ENCODE peak calls at places on chromosomes 3 and 15, in eight cellular contexts. One of them, this sample, is unnamed.
A peak's percentile ranks its signal among the peaks of the same experiment; 100 is the strongest.

GRCh38 chr3:150760431-150761200 is 2.4 kb downstream of the SIAH2 start:
- DNase-seq in psoas muscle: no peak
- DNase-seq in transverse colon: no peak
- DNase-seq in tibial artery: no peak
- DNase-seq in body of pancreas: no peak
- DNase-seq in ovary: no peak
- DNase-seq in IMR-90: no peak
- DNase-seq in colonic mucosa: no peak
- DNase-seq in this sample: no peak

GRCh38 chr15:64430000-64430735 is 30.2 kb upstream of the ZNF609 start:
- DNase-seq in psoas muscle: no peak
- DNase-seq in transverse colon: peak; percentile 19
- DNase-seq in tibial artery: no peak
- DNase-seq in body of pancreas: peak; percentile 12
- DNase-seq in ovary: peak; percentile 52
- DNase-seq in IMR-90: peak; percentile 93
- DNase-seq in colonic mucosa: peak; percentile 20
- DNase-seq in this sample: peak; percentile 67

GRCh38 chr15:60000113-60000823 is 3.8 kb upstream of the FOXB1 start:
- DNase-seq in psoas muscle: no peak
- DNase-seq in transverse colon: no peak
- DNase-seq in tibial artery: no peak
- DNase-seq in body of pancreas: no peak
- DNase-seq in ovary: no peak
- DNase-seq in IMR-90: no peak
- DNase-seq in colonic mucosa: no peak
- DNase-seq in this sample: no peak

GRCh38 chr3:12750223-12750622 is 8.8 kb downstream of the TMEM40 start:
- DNase-seq in psoas muscle: peak; percentile 45
- DNase-seq in transverse colon: peak; percentile 11
- DNase-seq in tibial artery: no peak
- DNase-seq in body of pancreas: peak; percentile 79
- DNase-seq in ovary: peak; percentile 34
- DNase-seq in IMR-90: peak; percentile 86
- DNase-seq in colonic mucosa: no peak
- DNase-seq in this sample: no peak

GRCh38 chr3:183178833-183179549 is 16.5 kb upstream of the LAMP3 start:
- DNase-seq in psoas muscle: peak; percentile 30
- DNase-seq in transverse colon: peak; percentile 39
- DNase-seq in tibial artery: no peak
- DNase-seq in body of pancreas: peak; percentile 55
- DNase-seq in ovary: peak; percentile 40
- DNase-seq in IMR-90: no peak
- DNase-seq in colonic mucosa: peak; percentile 56
- DNase-seq in this sample: peak; percentile 49

GRCh38 chr3:96960661-96961330 is 146.4 kb downstream of the EPHA6 start:
- DNase-seq in psoas muscle: no peak
- DNase-seq in transverse colon: no peak
- DNase-seq in tibial artery: no peak
- DNase-seq in body of pancreas: no peak
- DNase-seq in ovary: no peak
- DNase-seq in IMR-90: no peak
- DNase-seq in colonic mucosa: no peak
- DNase-seq in this sample: no peak

GRCh38 chr3:141305436-141305835 is 62.9 kb upstream of the ZBTB38 start:
- DNase-seq in psoas muscle: no peak
- DNase-seq in transverse colon: no peak
- DNase-seq in tibial artery: no peak
- DNase-seq in body of pancreas: no peak
- DNase-seq in ovary: no peak
- DNase-seq in IMR-90: peak; percentile 74
- DNase-seq in colonic mucosa: no peak
- DNase-seq in this sample: peak; percentile 33

GRCh38 chr15:39580630-39581500 is at the start of gene THBS1:
- DNase-seq in psoas muscle: peak; percentile 93
- DNase-seq in transverse colon: peak; percentile 92
- DNase-seq in tibial artery: peak; percentile 81
- DNase-seq in body of pancreas: peak; percentile 76
- DNase-seq in ovary: peak; percentile 94
- DNase-seq in IMR-90: peak; percentile 95
- DNase-seq in colonic mucosa: peak; percentile 91
- DNase-seq in this sample: peak; percentile 67

GRCh38 chr3:14822134-14822533 is 3.4 kb downstream of the FGD5 start:
- DNase-seq in psoas muscle: no peak
- DNase-seq in transverse colon: no peak
- DNase-seq in tibial artery: no peak
- DNase-seq in body of pancreas: no peak
- DNase-seq in ovary: no peak
- DNase-seq in IMR-90: no peak
- DNase-seq in colonic mucosa: no peak
- DNase-seq in this sample: no peak

GRCh38 chr3:155739154-155739553 is 5.7 kb downstream of the PLCH1 start:
- DNase-seq in psoas muscle: no peak
- DNase-seq in transverse colon: no peak
- DNase-seq in tibial artery: no peak
- DNase-seq in body of pancreas: no peak
- DNase-seq in ovary: no peak
- DNase-seq in IMR-90: peak; percentile 11
- DNase-seq in colonic mucosa: no peak
- DNase-seq in this sample: no peak
- TF ChIP-seq CTCF in psoas muscle: no peak
- TF ChIP-seq CTCF in transverse colon: no peak
- TF ChIP-seq CTCF in tibial artery: no peak
- TF ChIP-seq CTCF in body of pancreas: no peak
- TF ChIP-seq CTCF in ovary: no peak
- TF ChIP-seq CTCF in IMR-90: no peak
- TF ChIP-seq CTCF in colonic mucosa: no peak
- TF ChIP-seq CTCF in this sample: no peak

DNA sequence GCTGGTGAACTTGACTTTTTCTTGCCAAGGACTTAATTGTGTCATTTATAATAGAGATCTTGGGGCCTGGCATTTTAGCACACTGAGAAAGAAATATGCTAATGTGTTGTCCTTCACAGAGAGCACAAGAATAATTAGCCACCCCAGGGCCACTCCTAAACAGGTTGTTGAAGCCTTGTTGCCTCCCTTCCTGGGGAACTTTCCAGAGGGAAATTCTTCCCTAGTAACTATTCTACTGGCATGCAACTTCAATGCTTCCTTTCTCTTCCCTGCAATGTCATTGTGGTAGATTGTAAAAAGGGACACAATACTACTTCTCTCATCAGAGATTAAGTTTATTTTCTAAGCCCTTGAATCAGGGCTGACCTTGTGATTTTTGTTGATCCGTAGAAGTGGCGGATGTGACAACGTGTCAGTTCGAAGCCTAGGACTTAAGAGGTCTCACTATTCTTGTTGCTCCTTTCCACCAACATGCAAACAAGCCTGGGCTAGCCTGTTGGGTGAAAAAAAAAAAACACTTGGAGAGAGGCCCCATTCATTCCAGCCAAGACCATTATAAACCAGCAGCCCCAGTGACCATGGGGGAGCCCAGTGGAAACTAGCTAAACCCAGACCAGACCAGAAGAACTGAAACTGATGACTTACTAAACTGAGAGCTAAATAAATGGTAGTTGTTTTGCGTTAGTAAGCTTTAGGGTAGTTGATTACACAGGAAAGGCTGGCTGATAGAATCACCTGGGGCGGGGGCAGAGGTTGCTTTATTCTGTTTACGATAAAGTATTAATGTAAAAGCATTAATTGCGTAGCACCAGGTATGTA is 287.2 kb downstream of the SHQ1 start:
- DNase-seq in psoas muscle: no peak
- DNase-seq in transverse colon: no peak
- DNase-seq in tibial artery: no peak
- DNase-seq in body of pancreas: no peak
- DNase-seq in ovary: no peak
- DNase-seq in IMR-90: no peak
- DNase-seq in colonic mucosa: no peak
- DNase-seq in this sample: no peak
- H3K4me1 ChIP-seq in psoas muscle: no peaks in the 10 kb centered on the region
- H3K4me1 ChIP-seq in transverse colon: no peaks in the 10 kb centered on the region
- H3K4me1 ChIP-seq in tibial artery: no peaks in the 10 kb centered on the region
- H3K4me1 ChIP-seq in body of pancreas: no peaks in the 10 kb centered on the region
- H3K4me1 ChIP-seq in ovary: no peaks in the 10 kb centered on the region
- H3K4me1 ChIP-seq in IMR-90: no peaks in the 10 kb centered on the region
- H3K4me1 ChIP-seq in colonic mucosa: no peaks in the 10 kb centered on the region
- H3K4me1 ChIP-seq in this sample: no peaks in the 10 kb centered on the region

GRCh38 chr3:53231532-53232511 is 24.0 kb downstream of the TKT start:
- DNase-seq in psoas muscle: no peak
- DNase-seq in transverse colon: no peak
- DNase-seq in tibial artery: no peak
- DNase-seq in body of pancreas: no peak
- DNase-seq in ovary: peak; percentile 9
- DNase-seq in IMR-90: no peak
- DNase-seq in colonic mucosa: no peak
- DNase-seq in this sample: no peak
- TF ChIP-seq CTCF in psoas muscle: no peak
- TF ChIP-seq CTCF in transverse colon: no peak
- TF ChIP-seq CTCF in tibial artery: no peak
- TF ChIP-seq CTCF in body of pancreas: no peak
- TF ChIP-seq CTCF in ovary: no peak
- TF ChIP-seq CTCF in IMR-90: peak; percentile 13
- TF ChIP-seq CTCF in colonic mucosa: no peak
- TF ChIP-seq CTCF in this sample: no peak

DNA sequence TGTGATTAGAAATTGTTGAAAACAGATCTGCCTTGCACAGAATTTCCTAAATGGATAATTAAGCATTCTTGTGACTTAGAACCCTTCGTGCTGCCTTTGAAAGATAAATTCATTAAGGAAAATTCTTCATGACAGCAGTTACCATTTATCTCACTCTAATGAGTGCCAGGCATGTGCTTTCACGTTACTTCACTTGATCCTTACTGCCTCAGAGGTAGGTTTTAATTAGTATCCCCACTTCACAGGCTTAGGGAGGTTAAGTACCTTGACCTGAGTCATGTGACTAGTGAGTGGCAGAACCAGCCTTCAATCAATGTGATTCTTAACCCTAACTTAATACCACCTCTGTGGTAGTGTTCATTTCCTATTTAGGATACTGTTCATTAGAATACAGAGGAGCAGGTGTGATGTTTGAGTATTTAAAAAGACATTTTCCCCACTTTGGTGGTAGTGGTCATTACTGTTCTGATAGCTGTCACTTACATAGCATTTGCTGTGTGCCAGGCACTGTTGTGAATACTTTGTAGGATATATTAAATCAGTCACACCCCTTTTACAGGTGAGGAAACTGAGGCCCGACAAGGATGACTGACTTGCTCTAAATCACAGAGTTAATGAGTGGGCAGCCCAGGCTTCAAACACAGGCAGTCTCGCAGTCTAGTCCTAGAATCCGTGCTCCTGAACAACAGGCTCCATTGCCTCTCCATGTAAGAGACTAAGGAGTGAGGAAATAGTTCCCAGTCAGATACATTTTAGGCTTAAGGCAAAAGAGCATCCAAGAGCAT is 57.9 kb downstream of the RLBP1 start:
- DNase-seq in psoas muscle: no peak
- DNase-seq in transverse colon: no peak
- DNase-seq in tibial artery: no peak
- DNase-seq in body of pancreas: no peak
- DNase-seq in ovary: no peak
- DNase-seq in IMR-90: no peak
- DNase-seq in colonic mucosa: no peak
- DNase-seq in this sample: no peak
- H3K4me1 ChIP-seq in psoas muscle: peaks cover 62% of the 10 kb centered on the region
- H3K4me1 ChIP-seq in transverse colon: peaks cover 42% of the 10 kb centered on the region
- H3K4me1 ChIP-seq in tibial artery: peaks cover 17% of the 10 kb centered on the region
- H3K4me1 ChIP-seq in body of pancreas: peaks cover 47% of the 10 kb centered on the region
- H3K4me1 ChIP-seq in ovary: peaks cover 5% of the 10 kb centered on the region
- H3K4me1 ChIP-seq in IMR-90: peaks cover 14% of the 10 kb centered on the region
- H3K4me1 ChIP-seq in colonic mucosa: peaks cover 5% of the 10 kb centered on the region
- H3K4me1 ChIP-seq in this sample: peaks cover 13% of the 10 kb centered on the region

GRCh38 chr15:93018574-93018973 is 70.4 kb downstream of the RGMA start:
- DNase-seq in psoas muscle: no peak
- DNase-seq in transverse colon: no peak
- DNase-seq in tibial artery: no peak
- DNase-seq in body of pancreas: no peak
- DNase-seq in ovary: no peak
- DNase-seq in IMR-90: no peak
- DNase-seq in colonic mucosa: no peak
- DNase-seq in this sample: no peak
- TF ChIP-seq CTCF in psoas muscle: peak; percentile 39
- TF ChIP-seq CTCF in transverse colon: peak; percentile 6
- TF ChIP-seq CTCF in tibial artery: no peak
- TF ChIP-seq CTCF in body of pancreas: peak; percentile 17
- TF ChIP-seq CTCF in ovary: no peak
- TF ChIP-seq CTCF in IMR-90: peak; percentile 18
- TF ChIP-seq CTCF in colonic mucosa: no peak
- TF ChIP-seq CTCF in this sample: peak; percentile 27